ENCODE peak calls at places on chromosomes 6 and 20, in eight cellular contexts. X is HL-60, C is brain microvascular endothelial cell, S is heart left ventricle, J is left ventricle myocardium inferior, N is lower lobe of right lung, M is endodermal cell, O is breast epithelium. T is an unnamed sample.

GRCh38 chr20:51760905-51761544 is 7.2 kb downstream of the ATP9A start:
- DNase-seq in X (no peak), C (peak), S (no peak), J (no peak), N (no peak), M (peak), O (no peak), T (peak)

GRCh38 chr6:53593001-53593488 is 48.1 kb upstream of the GCLC start:
- DNase-seq in X (peak), C (peak), S (no peak), J (no peak), N (no peak), M (no peak), O (no peak), T (peak)

GRCh38 chr6:38671885-38672467 is 31.0 kb downstream of the GLO1 start:
- DNase-seq in X (peak), C (peak), S (no peak), J (no peak), N (no peak), M (peak), O (no peak), T (peak)

GRCh38 chr6:169974663-169975062 is 223.2 kb downstream of the ERMARD start:
- DNase-seq in X (no peak), C (no peak), S (no peak), J (no peak), N (no peak), M (no peak), O (no peak), T (no peak)

GRCh38 chr6:34056301-34056700 is 89.6 kb downstream of the GRM4 start:
- DNase-seq in X (no peak), C (peak), S (peak), J (peak), N (peak), M (peak), O (no peak), T (peak)

GRCh38 chr6:111996159-111996558 is 57.7 kb upstream of the CCN6 start:
- DNase-seq in X (no peak), C (no peak), S (no peak), J (no peak), N (no peak), M (no peak), O (no peak), T (no peak)

GRCh38 chr6:104418125-104418524 is 441.6 kb downstream of the HACE1 start:
- DNase-seq in X (peak), C (no peak), S (no peak), J (no peak), N (no peak), M (no peak), O (no peak), T (no peak)

GRCh38 chr20:11919046-11919445 is 1.4 kb downstream of the BTBD3 start:
- DNase-seq in X (no peak), C (no peak), S (peak), J (peak), N (no peak), M (no peak), O (no peak), T (peak)

GRCh38 chr20:60210779-60211617 is 252.8 kb downstream of the CDH26 start:
- DNase-seq in X (peak), C (peak), S (peak), J (peak), N (peak), M (peak), O (peak), T (peak)

GRCh38 chr6:125679128-125679527 is 70.3 kb upstream of the HEY2 start:
- DNase-seq in X (no peak), C (no peak), S (no peak), J (no peak), N (no peak), M (no peak), O (no peak), T (no peak)

GRCh38 chr20:56716806-56717205 is 87.7 kb downstream of the TFAP2C start:
- DNase-seq in X (no peak), C (no peak), S (no peak), J (no peak), N (no peak), M (no peak), O (peak), T (no peak)

GRCh38 chr20:44618318-44618731 is 33.2 kb downstream of the ADA start:
- DNase-seq in X (no peak), C (no peak), S (peak), J (peak), N (no peak), M (no peak), O (no peak), T (no peak)

GRCh38 chr6:118896339-118897136 is 2.6 kb downstream of the ASF1A start:
- DNase-seq in X (peak), C (peak), S (no peak), J (no peak), N (no peak), M (no peak), O (no peak), T (peak)

GRCh38 chr6:110643175-110643574 is 166.8 kb upstream of the SLC22A16 start:
- DNase-seq in X (no peak), C (no peak), S (no peak), J (no peak), N (no peak), M (no peak), O (no peak), T (peak)

GRCh38 chr6:35202066-35202546 is 11.7 kb upstream of the SCUBE3 start:
- DNase-seq in X (no peak), C (no peak), S (peak), J (peak), N (no peak), M (no peak), O (no peak), T (no peak)
- TF ChIP-seq CTCF in X (no peak), C (no peak), S (no peak), J (no peak), N (no peak), M (peak), O (no peak), T (no peak)

GRCh38 chr6:35489995-35490791 is 6.7 kb downstream of the TEAD3 start:
- DNase-seq in X (no peak), C (no peak), S (peak), J (peak), N (peak), M (peak), O (peak), T (peak)
- H3K4me3 ChIP-seq in X (no peak), C (peak), S (peak), J (peak), N (peak), M (peak), O (peak), T (no peak)

GRCh38 chr6:1406306-1407058 is 17.1 kb downstream of the FOXF2 start:
- DNase-seq in X (peak), C (peak), S (no peak), J (no peak), N (no peak), M (no peak), O (no peak), T (no peak)
- TF ChIP-seq CTCF in X (no peak), C (no peak), S (no peak), J (no peak), N (no peak), M (no peak), O (no peak), T (no peak)

DNA sequence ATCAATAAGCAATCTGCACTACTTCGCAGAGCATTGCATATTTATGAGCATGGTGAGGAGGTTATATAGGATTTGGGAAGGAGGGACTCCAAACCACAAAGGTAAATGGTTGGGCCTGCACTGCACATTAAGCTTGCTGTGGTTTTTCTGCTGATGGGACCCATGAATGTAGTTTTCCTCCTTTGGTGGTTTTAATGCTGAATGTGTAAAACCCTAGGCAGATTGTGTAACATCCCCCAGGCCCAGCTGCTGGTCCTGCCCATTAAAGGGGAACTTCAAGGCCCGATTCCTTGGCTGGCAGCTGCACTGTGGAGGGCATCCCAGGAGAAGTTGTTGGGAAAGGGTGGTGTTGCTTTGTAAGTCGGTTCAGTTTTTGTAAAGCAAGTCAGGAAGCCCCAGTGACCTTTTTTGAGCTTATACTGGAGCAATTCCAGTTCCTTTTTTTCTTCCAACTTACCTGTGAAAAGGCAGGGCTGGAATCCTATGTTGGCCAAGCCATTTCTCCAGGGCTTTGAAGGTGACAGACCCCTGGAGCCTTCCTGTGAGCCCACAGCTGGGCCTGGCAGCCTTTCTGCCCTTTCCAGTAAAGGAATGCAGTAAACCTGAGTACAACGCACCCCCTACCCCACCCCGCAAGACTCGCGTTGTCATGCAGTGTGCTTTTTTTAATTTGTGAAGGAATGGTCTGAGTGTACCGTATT is 43.1 kb upstream of the NAA20 start:
- DNase-seq in X (peak), C (no peak), S (peak), J (peak), N (peak), M (no peak), O (peak), T (peak)
- H3K4me3 ChIP-seq in X (no peak), C (peak), S (peak), J (peak), N (peak), M (no peak), O (peak), T (peak)

GRCh38 chr6:133358598-133358997 is 117.4 kb downstream of the EYA4 start:
- DNase-seq in X (no peak), C (no peak), S (no peak), J (no peak), N (no peak), M (no peak), O (no peak), T (no peak)

GRCh38 chr6:133359256-133359655 is 118.1 kb downstream of the EYA4 start:
- DNase-seq in X (no peak), C (no peak), S (no peak), J (no peak), N (no peak), M (no peak), O (no peak), T (no peak)

GRCh38 chr6:133362813-133363212 is 121.7 kb downstream of the EYA4 start:
- DNase-seq in X (no peak), C (no peak), S (no peak), J (no peak), N (no peak), M (no peak), O (no peak), T (no peak)

GRCh38 chr6:133359760-133360159 is 118.6 kb downstream of the EYA4 start:
- DNase-seq in X (no peak), C (no peak), S (no peak), J (no peak), N (no peak), M (no peak), O (no peak), T (no peak)

GRCh38 chr6:133360194-133360593 is 119.0 kb downstream of the EYA4 start:
- DNase-seq in X (no peak), C (no peak), S (no peak), J (no peak), N (no peak), M (no peak), O (no peak), T (no peak)
- TF ChIP-seq CTCF in X (no peak), C (no peak), S (no peak), J (no peak), N (no peak), M (no peak), O (no peak), T (no peak)

GRCh38 chr20:33709398-33709797 is 10.7 kb downstream of the PXMP4 start:
- DNase-seq in X (no peak), C (no peak), S (no peak), J (no peak), N (no peak), M (no peak), O (no peak), T (no peak)
- H3K4me3 ChIP-seq in X (no peak), C (no peak), S (no peak), J (no peak), N (no peak), M (no peak), O (no peak), T (no peak)

DNA sequence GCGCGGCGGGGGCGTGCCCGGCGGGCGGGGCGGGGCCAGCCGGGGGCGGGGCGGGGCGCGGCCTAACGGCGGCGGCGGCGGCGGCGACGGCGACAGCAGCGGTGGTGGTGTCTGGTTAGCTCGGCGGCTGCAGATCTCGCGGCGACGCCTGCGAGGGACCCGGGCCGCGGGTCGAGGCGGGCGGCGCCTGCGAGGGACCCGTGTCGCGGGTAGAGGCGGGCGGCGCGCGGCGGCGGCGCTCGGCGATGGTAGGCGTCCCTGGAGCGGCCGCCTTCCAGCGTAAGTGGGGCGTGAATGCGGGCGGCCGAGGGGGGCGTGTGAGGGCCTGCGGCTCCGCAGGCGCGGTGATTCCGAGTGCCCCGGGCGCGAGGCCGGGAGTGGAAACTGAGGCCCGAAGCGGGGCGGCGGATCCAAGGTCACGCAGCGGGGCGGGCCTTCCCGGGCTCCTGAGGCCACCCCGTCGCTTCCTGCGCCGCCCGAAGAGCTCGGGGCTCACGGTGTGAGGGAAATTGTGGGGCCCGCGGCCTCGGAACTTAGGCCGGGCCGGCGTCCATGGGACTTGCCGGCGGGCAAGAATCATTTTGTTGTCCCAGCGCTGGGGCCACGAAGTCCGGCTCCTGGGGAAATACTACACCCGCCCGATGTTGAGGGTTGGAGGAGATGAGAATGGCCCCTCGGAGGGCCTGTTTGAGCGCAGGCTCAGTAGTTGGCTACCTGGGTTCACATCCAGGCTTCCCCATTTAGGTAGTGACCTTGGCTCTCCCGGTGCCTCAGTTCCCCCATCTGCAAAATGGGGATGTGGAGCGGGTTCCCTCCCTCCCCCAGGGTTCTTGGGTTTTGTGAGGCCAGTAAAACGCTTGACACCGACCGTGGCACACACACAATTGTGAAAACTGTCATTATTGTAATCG is at the start of gene CBFA2T2:
- DNase-seq in X (no peak), C (peak), S (peak), J (peak), N (peak), M (no peak), O (peak), T (peak)
- TF ChIP-seq CTCF in X (no peak), C (no peak), S (no peak), J (no peak), N (peak), M (peak), O (no peak), T (no peak)

GRCh38 chr6:129370268-129370916 is 339.6 kb downstream of the ARHGAP18 start:
- DNase-seq in X (no peak), C (peak), S (no peak), J (peak), N (no peak), M (peak), O (peak), T (peak)
- H3K4me3 ChIP-seq in X (no peak), C (peak), S (no peak), J (peak), N (no peak), M (no peak), O (no peak), T (no peak)

GRCh38 chr20:62900052-62900691 is 26.1 kb downstream of the DIDO1 start:
- DNase-seq in X (peak), C (peak), S (peak), J (peak), N (peak), M (peak), O (peak), T (peak)

GRCh38 chr20:62898093-62898964 is 28.0 kb downstream of the DIDO1 start:
- DNase-seq in X (no peak), C (no peak), S (no peak), J (no peak), N (peak), M (no peak), O (no peak), T (no peak)

GRCh38 chr20:62898970-62899632 is 27.2 kb downstream of the DIDO1 start:
- DNase-seq in X (no peak), C (no peak), S (no peak), J (no peak), N (peak), M (peak), O (no peak), T (no peak)

GRCh38 chr20:62900692-62901584 is 25.4 kb downstream of the DIDO1 start:
- DNase-seq in X (no peak), C (no peak), S (no peak), J (no peak), N (no peak), M (peak), O (peak), T (peak)

GRCh38 chr20:62899633-62900051 is 26.7 kb downstream of the DIDO1 start:
- DNase-seq in X (no peak), C (no peak), S (no peak), J (no peak), N (peak), M (peak), O (peak), T (peak)
- TF ChIP-seq CTCF in X (no peak), C (peak), S (no peak), J (no peak), N (no peak), M (no peak), O (no peak), T (peak)

DNA sequence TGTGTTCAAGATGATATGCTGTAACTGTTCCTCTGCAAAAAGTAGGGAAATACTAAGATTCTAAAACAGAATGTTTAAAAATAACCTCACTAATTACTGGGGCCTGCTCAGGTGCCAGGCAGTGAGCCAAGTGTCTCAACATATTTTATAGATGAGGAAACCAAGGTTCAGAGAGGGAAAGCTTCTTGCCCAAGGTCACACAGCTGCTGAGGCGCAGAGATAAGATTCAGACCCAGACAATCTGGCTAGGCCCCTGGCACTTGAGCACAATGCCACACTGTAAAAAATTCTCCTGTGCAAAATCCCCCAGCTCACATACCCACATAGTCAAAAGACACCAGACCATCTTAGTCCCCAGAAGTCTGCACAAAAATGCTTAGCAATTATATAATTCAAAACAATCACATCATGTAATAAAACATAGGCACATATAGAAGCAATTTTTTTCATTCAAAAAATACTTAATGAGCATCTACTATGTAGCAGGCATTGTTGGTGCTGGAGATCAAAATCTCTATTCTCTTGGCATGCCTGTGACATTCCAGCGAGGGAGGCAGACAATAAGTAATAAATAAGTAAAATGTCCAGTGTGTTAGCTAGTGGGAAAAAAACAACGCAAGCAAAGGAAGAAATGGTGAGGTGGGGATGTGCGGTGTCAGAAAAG is 10.3 kb downstream of the PREX1 start:
- DNase-seq in X (no peak), C (no peak), S (no peak), J (no peak), N (no peak), M (no peak), O (no peak), T (no peak)
- H3K4me3 ChIP-seq in X (no peak), C (no peak), S (no peak), J (no peak), N (no peak), M (no peak), O (no peak), T (no peak)